ENCODE peak calls at places on chromosome X, in five cellular contexts. One of them, this sample, is unnamed.

GRCh38 chrX:107204063-107204605 is 2.1 kb downstream of the NUP62CL start:
- DNase-seq in Calu3: peak
- DNase-seq in head of caudate nucleus: no peak
- DNase-seq in iris pigment epithelial cell: no peak
- DNase-seq in GDM1: no peak
- DNase-seq in this sample: no peak

GRCh38 chrX:139826065-139827044 is 106.5 kb downstream of the ATP11C start:
- DNase-seq in head of caudate nucleus: no peak
- DNase-seq in Calu3: no peak
- DNase-seq in GDM1: no peak
- DNase-seq in iris pigment epithelial cell: peak
- DNase-seq in this sample: no peak

GRCh38 chrX:135388841-135389240 is 32.9 kb upstream of the SMIM10L2A start:
- DNase-seq in Calu3: no peak
- DNase-seq in head of caudate nucleus: no peak
- DNase-seq in GDM1: no peak
- DNase-seq in iris pigment epithelial cell: no peak
- DNase-seq in this sample: no peak

GRCh38 chrX:53125506-53125905 is 31.6 kb downstream of the KANTR start:
- DNase-seq in iris pigment epithelial cell: peak
- DNase-seq in Calu3: no peak
- DNase-seq in head of caudate nucleus: no peak
- DNase-seq in GDM1: no peak
- DNase-seq in this sample: no peak

GRCh38 chrX:77527233-77528001 is 80.2 kb downstream of the FGF16 start:
- DNase-seq in head of caudate nucleus: peak
- DNase-seq in iris pigment epithelial cell: no peak
- DNase-seq in GDM1: no peak
- DNase-seq in Calu3: no peak
- DNase-seq in this sample: peak

GRCh38 chrX:41449615-41450014 is 2.5 kb downstream of the NYX start:
- DNase-seq in iris pigment epithelial cell: no peak
- DNase-seq in head of caudate nucleus: no peak
- DNase-seq in Calu3: no peak
- DNase-seq in GDM1: peak
- DNase-seq in this sample: no peak

GRCh38 chrX:20727447-20727846 is 460.7 kb upstream of the RPS6KA3 start:
- DNase-seq in GDM1: no peak
- DNase-seq in head of caudate nucleus: no peak
- DNase-seq in Calu3: no peak
- DNase-seq in iris pigment epithelial cell: no peak
- DNase-seq in this sample: no peak

GRCh38 chrX:15606064-15606590 is 5.4 kb upstream of the ACE2 start:
- DNase-seq in GDM1: no peak
- DNase-seq in head of caudate nucleus: no peak
- DNase-seq in iris pigment epithelial cell: no peak
- DNase-seq in Calu3: peak
- DNase-seq in this sample: no peak

GRCh38 chrX:97587171-97587570 is 703.5 kb downstream of the RPA4 start:
- DNase-seq in Calu3: no peak
- DNase-seq in GDM1: no peak
- DNase-seq in iris pigment epithelial cell: no peak
- DNase-seq in head of caudate nucleus: no peak
- DNase-seq in this sample: no peak

GRCh38 chrX:103817502-103817901 is 14.6 kb downstream of the RAB9B start:
- DNase-seq in head of caudate nucleus: no peak
- DNase-seq in GDM1: peak
- DNase-seq in iris pigment epithelial cell: peak
- DNase-seq in Calu3: peak
- DNase-seq in this sample: no peak

GRCh38 chrX:145405012-145405411 is 157.7 kb downstream of the SPANXN1 start:
- DNase-seq in Calu3: peak
- DNase-seq in iris pigment epithelial cell: peak
- DNase-seq in head of caudate nucleus: no peak
- DNase-seq in GDM1: no peak
- DNase-seq in this sample: no peak

GRCh38 chrX:68462653-68463052 is 29.4 kb upstream of the OPHN1 start:
- DNase-seq in iris pigment epithelial cell: peak
- DNase-seq in Calu3: peak
- DNase-seq in GDM1: no peak
- DNase-seq in head of caudate nucleus: no peak
- DNase-seq in this sample: no peak

GRCh38 chrX:46628406-46629371 is 55.1 kb downstream of the CHST7 start:
- DNase-seq in Calu3: no peak
- DNase-seq in GDM1: peak
- DNase-seq in iris pigment epithelial cell: peak
- DNase-seq in head of caudate nucleus: no peak
- DNase-seq in this sample: peak

GRCh38 chrX:108731144-108731543 is 5.2 kb downstream of the IRS4 start:
- DNase-seq in head of caudate nucleus: no peak
- DNase-seq in GDM1: no peak
- DNase-seq in iris pigment epithelial cell: no peak
- DNase-seq in Calu3: no peak
- DNase-seq in this sample: no peak

GRCh38 chrX:97898798-97899197 is 1015.1 kb downstream of the RPA4 start:
- DNase-seq in iris pigment epithelial cell: peak
- DNase-seq in head of caudate nucleus: no peak
- DNase-seq in Calu3: no peak
- DNase-seq in GDM1: no peak
- DNase-seq in this sample: no peak

GRCh38 chrX:80808854-80809493 is 703 bp downstream of the BRWD3 start:
- DNase-seq in GDM1: no peak
- DNase-seq in Calu3: peak
- DNase-seq in iris pigment epithelial cell: peak
- DNase-seq in head of caudate nucleus: peak
- DNase-seq in this sample: no peak

GRCh38 chrX:5823861-5824260 is 404.8 kb downstream of the NLGN4X start:
- DNase-seq in GDM1: no peak
- DNase-seq in head of caudate nucleus: no peak
- DNase-seq in Calu3: no peak
- DNase-seq in iris pigment epithelial cell: no peak
- DNase-seq in this sample: no peak

GRCh38 chrX:113260474-113260873 is 419.8 kb upstream of the AMOT start:
- DNase-seq in iris pigment epithelial cell: peak
- DNase-seq in GDM1: no peak
- DNase-seq in head of caudate nucleus: no peak
- DNase-seq in Calu3: no peak
- DNase-seq in this sample: no peak